ENCODE peak calls at places on chromosomes 5 and 9, in four cellular contexts. One of them, this sample, is unnamed.

GRCh38 chr9:98906273-98907040 is 37.2 kb upstream of the COL15A1 start:
- DNase-seq in GM12891: no peak
- DNase-seq in K562: peak
- DNase-seq in GM12878: no peak
- DNase-seq in this sample: no peak

GRCh38 chr5:37710965-37711364 is 128.9 kb downstream of the GDNF start:
- DNase-seq in GM12891: no peak
- DNase-seq in K562: no peak
- DNase-seq in GM12878: no peak
- DNase-seq in this sample: no peak

GRCh38 chr9:20479419-20480155 is 142.7 kb downstream of the MLLT3 start:
- DNase-seq in GM12891: no peak
- DNase-seq in K562: no peak
- DNase-seq in GM12878: peak
- DNase-seq in this sample: no peak

GRCh38 chr5:36041537-36041845 is 25.2 kb downstream of the UGT3A2 start:
- DNase-seq in GM12891: no peak
- DNase-seq in K562: no peak
- DNase-seq in GM12878: no peak
- DNase-seq in this sample: no peak

GRCh38 chr9:32863291-32863690 is 80.0 kb downstream of the TMEM215 start:
- DNase-seq in GM12891: no peak
- DNase-seq in K562: no peak
- DNase-seq in GM12878: no peak
- DNase-seq in this sample: no peak

GRCh38 chr5:123881791-123882244 is 369.8 kb downstream of the CSNK1G3 start:
- DNase-seq in GM12891: no peak
- DNase-seq in K562: no peak
- DNase-seq in GM12878: no peak
- DNase-seq in this sample: no peak

GRCh38 chr5:133091034-133091433 is 39.2 kb downstream of the HSPA4 start:
- DNase-seq in GM12891: no peak
- DNase-seq in K562: no peak
- DNase-seq in GM12878: no peak
- DNase-seq in this sample: no peak

GRCh38 chr9:108928386-108928785 is 5.5 kb downstream of the ELP1 start:
- DNase-seq in GM12891: no peak
- DNase-seq in K562: no peak
- DNase-seq in GM12878: no peak
- DNase-seq in this sample: no peak

GRCh38 chr5:119578937-119579336 is 50.4 kb upstream of the FAM170A start:
- DNase-seq in GM12891: no peak
- DNase-seq in K562: peak
- DNase-seq in GM12878: no peak
- DNase-seq in this sample: peak

GRCh38 chr5:156451505-156451904 is 124.5 kb downstream of the SGCD start:
- DNase-seq in GM12891: no peak
- DNase-seq in K562: no peak
- DNase-seq in GM12878: no peak
- DNase-seq in this sample: no peak

GRCh38 chr9:92679413-92680165 is 9.7 kb upstream of the IPPK start:
- DNase-seq in GM12891: no peak
- DNase-seq in K562: no peak
- DNase-seq in GM12878: no peak
- DNase-seq in this sample: no peak

GRCh38 chr9:134858051-134858841 is 22.4 kb upstream of the FCN2 start:
- DNase-seq in GM12891: no peak
- DNase-seq in K562: no peak
- DNase-seq in GM12878: peak
- DNase-seq in this sample: no peak

GRCh38 chr5:19855453-19855852 is 132.5 kb downstream of the CDH18 start:
- DNase-seq in GM12891: no peak
- DNase-seq in K562: no peak
- DNase-seq in GM12878: no peak
- DNase-seq in this sample: no peak

GRCh38 chr5:156367602-156368001 is 40.6 kb downstream of the SGCD start:
- DNase-seq in GM12891: no peak
- DNase-seq in K562: no peak
- DNase-seq in GM12878: no peak
- DNase-seq in this sample: no peak

GRCh38 chr5:111461261-111461671 is 51.1 kb downstream of the STARD4 start:
- DNase-seq in GM12891: no peak
- DNase-seq in K562: no peak
- DNase-seq in GM12878: no peak
- DNase-seq in this sample: no peak

GRCh38 chr5:4422247-4422646 is 717.9 kb upstream of the ADAMTS16 start:
- DNase-seq in GM12891: no peak
- DNase-seq in K562: no peak
- DNase-seq in GM12878: no peak
- DNase-seq in this sample: no peak

GRCh38 chr5:6448622-6449464 is at the start of gene UBE2QL1:
- DNase-seq in GM12891: peak
- DNase-seq in K562: peak
- DNase-seq in GM12878: no peak
- DNase-seq in this sample: no peak

GRCh38 chr5:51214736-51215135 is 168.5 kb upstream of the ISL1 start:
- DNase-seq in GM12891: no peak
- DNase-seq in K562: no peak
- DNase-seq in GM12878: no peak
- DNase-seq in this sample: no peak

GRCh38 chr5:56414056-56414455 is 180.9 kb upstream of the ANKRD55 start:
- DNase-seq in GM12891: no peak
- DNase-seq in K562: no peak
- DNase-seq in GM12878: no peak
- DNase-seq in this sample: peak

GRCh38 chr5:54224083-54224836 is 86.1 kb downstream of the ARL15 start:
- DNase-seq in GM12891: no peak
- DNase-seq in K562: no peak
- DNase-seq in GM12878: no peak
- DNase-seq in this sample: peak

GRCh38 chr5:61823796-61824195 is 482.2 kb upstream of the KIF2A start:
- DNase-seq in GM12891: no peak
- DNase-seq in K562: no peak
- DNase-seq in GM12878: no peak
- DNase-seq in this sample: no peak

GRCh38 chr5:113271015-113271414 is 163.8 kb downstream of the TSSK1B start:
- DNase-seq in GM12891: no peak
- DNase-seq in K562: no peak
- DNase-seq in GM12878: no peak
- DNase-seq in this sample: no peak

GRCh38 chr5:143896981-143897380 is 85.0 kb downstream of the HMHB1 start:
- DNase-seq in GM12891: no peak
- DNase-seq in K562: no peak
- DNase-seq in GM12878: no peak
- DNase-seq in this sample: no peak

GRCh38 chr9:20623748-20624124 is 1.4 kb upstream of the MLLT3 start:
- DNase-seq in GM12891: no peak
- DNase-seq in K562: no peak
- DNase-seq in GM12878: no peak
- DNase-seq in this sample: no peak

GRCh38 chr9:138051586-138052321 is 174.2 kb downstream of the CACNA1B start:
- DNase-seq in GM12891: peak
- DNase-seq in K562: no peak
- DNase-seq in GM12878: no peak
- DNase-seq in this sample: no peak

GRCh38 chr5:154850255-154851062 is at the start of gene FAXDC2:
- DNase-seq in GM12891: peak
- DNase-seq in K562: peak
- DNase-seq in GM12878: no peak
- DNase-seq in this sample: peak

GRCh38 chr9:135074354-135075233 is 12.9 kb upstream of the OLFM1 start:
- DNase-seq in GM12891: no peak
- DNase-seq in K562: no peak
- DNase-seq in GM12878: no peak
- DNase-seq in this sample: no peak

GRCh38 chr5:29796018-29796417 is 1397.5 kb upstream of the CDH6 start:
- DNase-seq in GM12891: no peak
- DNase-seq in K562: peak
- DNase-seq in GM12878: no peak
- DNase-seq in this sample: no peak

GRCh38 chr9:105281272-105281671 is 36.8 kb downstream of the SLC44A1 start:
- DNase-seq in GM12891: no peak
- DNase-seq in K562: no peak
- DNase-seq in GM12878: no peak
- DNase-seq in this sample: no peak

GRCh38 chr9:105275938-105276337 is 31.5 kb downstream of the SLC44A1 start:
- DNase-seq in GM12891: no peak
- DNase-seq in K562: no peak
- DNase-seq in GM12878: no peak
- DNase-seq in this sample: no peak

GRCh38 chr9:105280730-105281129 is 36.3 kb downstream of the SLC44A1 start:
- DNase-seq in GM12891: no peak
- DNase-seq in K562: no peak
- DNase-seq in GM12878: no peak
- DNase-seq in this sample: no peak

GRCh38 chr9:105281926-105282325 is 37.5 kb downstream of the SLC44A1 start:
- DNase-seq in GM12891: no peak
- DNase-seq in K562: no peak
- DNase-seq in GM12878: no peak
- DNase-seq in this sample: no peak

DNA sequence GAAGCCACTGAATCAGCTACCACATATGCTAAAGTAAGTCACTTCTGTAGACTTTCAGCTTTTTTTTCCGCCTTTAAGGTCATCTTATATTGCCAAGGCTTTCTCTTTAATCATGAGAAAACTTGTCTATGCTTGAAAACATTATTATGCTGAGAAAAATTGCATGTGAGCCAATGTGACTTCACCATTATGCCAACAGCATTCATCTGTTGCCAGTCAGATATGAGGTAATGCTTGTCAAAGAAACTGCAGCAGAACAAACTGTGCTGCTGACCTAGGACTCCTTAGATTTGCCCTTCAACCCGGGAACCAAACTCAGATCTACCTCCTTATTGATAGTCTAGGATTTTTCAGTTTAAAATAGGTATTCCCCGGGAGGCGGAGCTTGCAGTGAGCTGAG is 34.3 kb downstream of the SLC44A1 start:
- DNase-seq in GM12891: no peak
- DNase-seq in K562: no peak
- DNase-seq in GM12878: no peak
- DNase-seq in this sample: no peak
- TF ChIP-seq POLR2AphosphoS5 in GM12891: no peak
- TF ChIP-seq POLR2AphosphoS5 in K562: no peak
- TF ChIP-seq POLR2AphosphoS5 in GM12878: no peak
- TF ChIP-seq POLR2AphosphoS5 in this sample: no peak

DNA sequence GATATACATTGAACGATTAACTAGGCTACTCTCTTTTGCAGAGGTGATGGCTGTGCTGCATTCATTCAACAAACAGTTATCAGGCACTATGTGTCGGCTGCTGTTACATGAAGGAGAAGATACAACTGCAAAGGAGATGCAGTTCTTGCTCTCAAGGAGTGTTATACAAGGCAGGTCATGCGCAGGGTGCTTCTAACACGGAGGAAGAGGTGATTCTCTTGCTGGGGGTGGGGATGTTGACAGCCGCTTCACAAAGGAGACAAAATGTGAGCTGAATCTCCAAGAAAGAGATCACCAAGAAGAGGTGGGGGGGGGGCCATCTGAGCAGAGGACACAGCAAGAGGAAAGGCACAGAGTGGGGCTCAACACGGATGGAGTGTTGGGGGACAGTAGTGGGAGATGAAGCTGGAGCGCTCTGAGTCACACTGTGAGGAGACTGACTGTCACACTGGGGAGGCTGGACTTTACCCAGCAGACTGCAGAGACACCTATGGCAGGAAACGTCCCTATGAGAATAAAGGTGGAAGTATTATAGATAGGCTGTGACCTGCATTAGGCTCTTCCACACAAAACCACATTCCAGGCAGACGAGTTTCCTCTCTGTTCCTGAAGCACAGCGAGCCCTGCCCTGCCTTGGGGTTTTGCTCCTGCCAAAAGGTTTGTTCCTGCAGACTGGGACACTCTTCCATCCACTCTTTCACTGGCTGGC is 20.9 kb downstream of the NDUFA8 start:
- DNase-seq in GM12891: no peak
- DNase-seq in K562: no peak
- DNase-seq in GM12878: no peak
- DNase-seq in this sample: no peak
- TF ChIP-seq SPI1 in GM12891: no peak
- TF ChIP-seq SPI1 in K562: no peak
- TF ChIP-seq SPI1 in GM12878: no peak
- TF ChIP-seq SPI1 in this sample: no peak

DNA sequence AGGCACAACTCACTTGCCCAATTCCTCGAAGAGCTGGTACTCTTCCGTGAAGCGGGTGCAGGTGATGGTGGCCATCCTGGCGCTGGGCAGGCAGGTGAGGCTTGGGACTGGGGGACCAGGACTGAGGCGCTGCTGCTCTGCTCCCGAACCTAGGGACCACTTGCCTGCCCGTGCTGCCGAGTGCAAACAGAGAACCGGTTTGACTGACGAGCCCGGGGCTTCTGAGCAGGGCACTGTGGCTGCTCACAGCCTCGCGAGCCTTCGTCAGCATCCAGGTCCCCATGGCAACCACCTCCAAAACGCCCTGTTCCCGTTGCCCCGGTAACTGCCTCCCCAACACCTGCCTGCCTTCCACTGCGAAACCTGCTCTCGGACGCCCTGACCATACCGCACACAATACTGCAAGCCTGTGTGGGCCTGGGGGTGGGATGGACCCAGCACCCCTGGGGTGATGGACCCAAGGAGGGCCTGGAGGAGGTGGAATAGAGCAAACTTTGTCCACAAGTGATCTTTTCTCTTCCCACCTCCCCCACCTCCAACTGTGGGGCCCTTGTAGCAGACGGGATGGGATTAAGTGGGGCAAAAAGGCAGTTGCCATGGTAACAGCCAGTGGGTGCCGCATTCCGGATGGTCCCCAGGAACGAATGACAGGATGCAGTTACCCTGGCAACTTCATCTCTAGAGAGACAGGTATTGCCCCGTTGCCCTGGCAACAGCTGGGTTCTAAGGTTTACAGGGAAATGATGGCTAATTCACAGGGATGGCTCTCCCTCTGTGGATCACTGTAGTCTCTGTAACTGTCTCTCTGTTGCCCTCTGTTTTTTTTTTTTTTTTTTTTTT is at the start of gene CAMK2A:
- DNase-seq in GM12891: no peak
- DNase-seq in K562: peak
- DNase-seq in GM12878: no peak
- DNase-seq in this sample: no peak
- TF ChIP-seq POLR2AphosphoS5 in GM12891: no peak
- TF ChIP-seq POLR2AphosphoS5 in K562: no peak
- TF ChIP-seq POLR2AphosphoS5 in GM12878: no peak
- TF ChIP-seq POLR2AphosphoS5 in this sample: no peak

GRCh38 chr9:123952631-123953147 is 22.8 kb upstream of the DENND1A start:
- DNase-seq in GM12891: no peak
- DNase-seq in K562: no peak
- DNase-seq in GM12878: no peak
- DNase-seq in this sample: no peak

GRCh38 chr9:123955637-123956036 is 25.7 kb upstream of the DENND1A start:
- DNase-seq in GM12891: no peak
- DNase-seq in K562: no peak
- DNase-seq in GM12878: no peak
- DNase-seq in this sample: no peak

GRCh38 chr9:123953601-123954011 is 23.7 kb upstream of the DENND1A start:
- DNase-seq in GM12891: no peak
- DNase-seq in K562: no peak
- DNase-seq in GM12878: no peak
- DNase-seq in this sample: no peak

GRCh38 chr9:123954518-123954917 is 24.6 kb upstream of the DENND1A start:
- DNase-seq in GM12891: no peak
- DNase-seq in K562: no peak
- DNase-seq in GM12878: no peak
- DNase-seq in this sample: no peak

GRCh38 chr9:123954921-123955320 is 25.0 kb upstream of the DENND1A start:
- DNase-seq in GM12891: no peak
- DNase-seq in K562: no peak
- DNase-seq in GM12878: no peak
- DNase-seq in this sample: peak
- TF ChIP-seq SPI1 in GM12891: no peak
- TF ChIP-seq SPI1 in K562: no peak
- TF ChIP-seq SPI1 in GM12878: no peak
- TF ChIP-seq SPI1 in this sample: no peak

This sample was measured in HL-60.